ENCODE peak calls at places on chromosome 10, in nine cellular contexts. O, K, Z, P, T, S, H, M and Y are unnamed samples. For H3K36me3, the result is how much of the 10 kb centered on the place peaks cover.

GRCh38 chr10:32239770-32240169 is 107.2 kb downstream of the EPC1 start:
- DNase-seq in O (peak), K (no peak), Z (no peak), P (no peak), T (no peak), S (no peak), H (no peak), M (no peak), Y (no peak)

GRCh38 chr10:102677736-102678354 is 33.6 kb downstream of the TRIM8 start:
- DNase-seq in O (no peak), K (no peak), Z (peak), P (no peak), T (no peak), S (no peak), H (peak), M (no peak), Y (no peak)

GRCh38 chr10:14838582-14839304 is 637 bp downstream of the HSPA14 start:
- DNase-seq in O (peak), K (no peak), Z (peak), P (no peak), T (peak), S (peak), H (peak), M (peak), Y (no peak)

GRCh38 chr10:126969310-126969709 is 64.1 kb downstream of the DOCK1 start:
- DNase-seq in O (no peak), K (no peak), Z (no peak), P (no peak), T (no peak), S (peak), H (peak), M (peak), Y (peak)

GRCh38 chr10:92124524-92125168 is 166.2 kb downstream of the CPEB3 start:
- DNase-seq in O (peak), K (no peak), Z (peak), P (no peak), T (no peak), S (no peak), H (no peak), M (no peak), Y (no peak)

GRCh38 chr10:23081156-23081833 is 14.1 kb upstream of the MSRB2 start:
- DNase-seq in O (peak), K (no peak), Z (no peak), P (no peak), T (no peak), S (no peak), H (no peak), M (no peak), Y (no peak)

GRCh38 chr10:66931949-66932343 is 6.1 kb downstream of the LRRTM3 start:
- DNase-seq in O (no peak), K (no peak), Z (no peak), P (no peak), T (no peak), S (no peak), H (no peak), M (no peak), Y (no peak)

GRCh38 chr10:75209325-75210192 is 1.0 kb upstream of the VDAC2 start:
- DNase-seq in O (peak), K (no peak), Z (peak), P (peak), T (peak), S (peak), H (no peak), M (peak), Y (no peak)

GRCh38 chr10:47311193-47311899 is 10.9 kb upstream of the GDF2 start:
- DNase-seq in O (no peak), K (no peak), Z (no peak), P (no peak), T (peak), S (no peak), H (no peak), M (no peak), Y (no peak)

GRCh38 chr10:106473129-106473528 is 691.4 kb downstream of the SORCS1 start:
- DNase-seq in O (no peak), K (no peak), Z (no peak), P (no peak), T (no peak), S (no peak), H (no peak), M (no peak), Y (no peak)

GRCh38 chr10:86775056-86775858 is 18.8 kb downstream of the BMPR1A start:
- DNase-seq in O (no peak), K (no peak), Z (no peak), P (peak), T (no peak), S (no peak), H (no peak), M (peak), Y (no peak)

GRCh38 chr10:132840698-132841097 is 54.8 kb upstream of the NKX6-2 start:
- DNase-seq in O (no peak), K (no peak), Z (no peak), P (no peak), T (no peak), S (no peak), H (peak), M (no peak), Y (no peak)

GRCh38 chr10:122850705-122851640 is 5.3 kb upstream of the CUZD1 start:
- DNase-seq in O (peak), K (no peak), Z (no peak), P (no peak), T (no peak), S (no peak), H (no peak), M (peak), Y (no peak)

DNA sequence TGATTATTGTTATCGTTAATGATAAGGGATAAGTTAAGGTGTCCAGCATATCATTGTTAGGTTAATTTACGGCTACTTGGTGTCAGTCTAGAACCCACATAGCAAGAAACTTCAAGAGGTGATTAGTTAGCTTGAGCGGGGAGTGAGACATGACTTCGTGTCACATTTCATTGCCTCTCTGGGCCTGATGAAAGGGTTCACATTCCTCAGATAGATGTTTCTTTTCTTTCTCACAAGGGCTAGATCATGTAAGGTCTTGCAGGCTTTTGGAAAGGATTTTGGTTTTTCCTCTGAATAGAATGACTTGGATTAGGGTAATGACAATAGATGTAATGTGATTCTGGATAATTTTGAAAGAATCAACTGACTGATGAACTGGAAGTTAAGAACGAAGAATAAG is 26.7 kb downstream of the WAC start:
- DNase-seq in O (no peak), K (no peak), Z (no peak), P (no peak), T (no peak), S (no peak), H (no peak), M (peak), Y (no peak)
- H3K36me3 ChIP-seq in O (under half), K (under half), Z (under half), P (under half), T (under half), S (under half), H (under half), M (under half), Y (under half)

DNA sequence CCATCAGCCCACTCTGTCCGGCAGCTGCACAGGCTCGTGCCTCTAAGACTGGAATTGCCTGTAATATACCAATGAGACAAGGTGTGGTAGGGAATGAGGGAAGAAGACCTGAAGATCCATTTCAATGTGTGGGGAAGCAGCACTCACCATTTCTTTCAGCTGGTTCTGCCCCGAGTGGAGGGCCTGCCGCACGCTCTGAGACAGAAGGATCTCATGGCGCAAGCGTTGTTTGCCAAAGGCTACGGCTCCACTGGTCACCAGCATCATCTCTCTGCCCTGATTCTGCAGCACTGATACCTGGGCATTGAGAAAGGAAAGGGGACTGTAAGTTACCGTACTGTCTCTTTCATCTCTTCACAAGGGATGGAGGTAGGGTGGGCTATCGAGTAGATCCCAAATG is 19.4 kb downstream of the ALDH18A1 start:
- DNase-seq in O (no peak), K (no peak), Z (no peak), P (no peak), T (no peak), S (no peak), H (no peak), M (no peak), Y (no peak)
- H3K36me3 ChIP-seq in O (under half), K (under half), Z (under half), P (under half), T (under half), S (under half), H (under half), M (under half), Y (under half)

DNA sequence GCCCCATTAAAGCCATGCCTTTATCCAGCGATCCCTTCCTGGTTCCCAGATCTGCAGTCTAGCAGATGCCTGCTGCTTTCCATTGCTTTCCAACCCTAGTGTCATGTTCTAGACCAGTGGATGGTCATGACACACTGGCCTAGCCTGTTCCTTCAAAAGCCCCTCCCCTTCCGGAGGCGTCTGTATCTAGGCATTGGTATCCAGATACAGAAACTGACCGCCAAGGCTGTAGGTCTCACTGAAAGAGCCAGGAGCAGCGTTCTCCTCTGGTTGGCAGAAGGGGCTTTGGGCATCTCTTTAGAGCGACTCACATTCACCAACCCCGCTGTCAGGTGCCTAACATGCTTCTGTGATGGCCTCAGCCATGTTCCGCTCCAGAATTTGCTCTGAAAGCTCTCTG is 22.6 kb downstream of the JCAD start:
- DNase-seq in O (no peak), K (no peak), Z (no peak), P (no peak), T (no peak), S (no peak), H (no peak), M (no peak), Y (no peak)
- H3K36me3 ChIP-seq in O (under half), K (under half), Z (under half), P (under half), T (under half), S (under half), H (under half), M (under half), Y (under half)

DNA sequence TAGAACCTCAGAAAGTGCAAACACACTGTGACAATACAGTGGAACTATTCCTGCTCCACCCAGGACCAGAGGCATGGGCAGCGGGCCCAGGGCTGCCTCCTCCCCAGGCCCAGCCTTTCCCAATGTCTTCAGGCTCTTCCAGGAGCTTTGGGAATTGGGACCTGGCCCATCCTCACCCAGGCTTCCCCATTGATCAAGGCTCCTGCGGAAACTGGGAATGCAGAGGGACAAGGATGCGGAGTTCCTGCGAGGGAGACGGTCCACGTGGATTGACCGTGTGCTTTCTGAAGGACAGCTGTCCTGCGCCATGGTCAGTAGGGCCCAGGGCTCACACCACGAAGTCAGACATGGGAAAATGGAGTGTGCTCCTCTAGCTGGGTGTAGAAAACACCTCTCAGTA is 56.6 kb downstream of the CSGALNACT2 start:
- DNase-seq in O (no peak), K (no peak), Z (no peak), P (no peak), T (no peak), S (no peak), H (peak), M (no peak), Y (no peak)
- H3K36me3 ChIP-seq in O (under half), K (under half), Z (under half), P (under half), T (under half), S (under half), H (under half), M (under half), Y (under half)

GRCh38 chr10:5959581-5960069 is 17.7 kb downstream of the IL15RA start:
- DNase-seq in O (no peak), K (no peak), Z (peak), P (no peak), T (no peak), S (no peak), H (peak), M (no peak), Y (no peak)

GRCh38 chr10:5959116-5959515 is 18.2 kb downstream of the IL15RA start:
- DNase-seq in O (no peak), K (no peak), Z (peak), P (no peak), T (no peak), S (no peak), H (no peak), M (no peak), Y (no peak)

GRCh38 chr10:5960070-5960972 is 17.0 kb downstream of the IL15RA start:
- DNase-seq in O (peak), K (no peak), Z (peak), P (no peak), T (no peak), S (no peak), H (no peak), M (no peak), Y (no peak)

GRCh38 chr10:5958077-5958476 is 19.3 kb downstream of the IL15RA start:
- DNase-seq in O (peak), K (no peak), Z (no peak), P (no peak), T (no peak), S (no peak), H (peak), M (no peak), Y (no peak)

DNA sequence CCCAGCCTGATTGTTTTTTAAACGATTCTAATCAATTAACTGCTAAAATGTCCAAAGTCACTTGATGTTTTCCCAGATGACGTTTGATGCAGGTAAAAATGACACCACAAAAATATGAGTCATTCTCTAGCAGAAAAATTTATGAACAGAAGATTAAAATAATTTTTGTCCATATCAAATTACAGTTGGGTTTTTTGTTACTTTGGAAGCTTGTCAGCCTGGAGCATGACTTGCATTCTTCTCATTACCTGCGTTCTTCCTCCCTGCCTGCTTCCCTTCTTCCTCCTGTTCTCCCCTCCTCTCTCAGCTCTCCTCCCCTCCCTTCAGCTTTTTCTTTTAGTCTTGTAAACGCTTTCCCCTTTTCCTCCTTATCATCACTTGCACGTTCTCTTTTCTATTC is 18.7 kb downstream of the IL15RA start:
- DNase-seq in O (peak), K (no peak), Z (no peak), P (no peak), T (no peak), S (no peak), H (peak), M (no peak), Y (no peak)
- H3K36me3 ChIP-seq in O (under half), K (under half), Z (under half), P (under half), T (under half), S (under half), H (under half), M (under half), Y (under half)

GRCh38 chr10:128065881-128066534 is 60.2 kb downstream of the MKI67 start:
- DNase-seq in O (no peak), K (no peak), Z (no peak), P (no peak), T (no peak), S (no peak), H (no peak), M (no peak), Y (no peak)
- H3K36me3 ChIP-seq in O (under half), K (under half), Z (under half), P (under half), T (under half), S (under half), H (under half), M (under half), Y (under half)